ENCODE peak calls at places on chromosomes 1 and 21, in four cellular contexts. One of them, this sample, is unnamed. For H3K9me3, the result is how much of the 10 kb centered on the place peaks cover.

GRCh38 chr1:198167436-198167934 is 10.7 kb downstream of the NEK7 start:
- DNase-seq in thyroid gland: no peak
- DNase-seq in cardiac muscle cell: peak
- DNase-seq in GM23248: peak
- DNase-seq in this sample: no peak

GRCh38 chr1:245045087-245045881 is 109.5 kb upstream of the KIF26B start:
- DNase-seq in cardiac muscle cell: peak
- DNase-seq in GM23248: peak
- DNase-seq in thyroid gland: peak
- DNase-seq in this sample: peak

GRCh38 chr1:212595787-212596714 is 12.5 kb upstream of the ATF3 start:
- DNase-seq in GM23248: peak
- DNase-seq in thyroid gland: peak
- DNase-seq in cardiac muscle cell: no peak
- DNase-seq in this sample: peak

GRCh38 chr1:75725256-75725655 is 747 bp downstream of the ACADM start:
- DNase-seq in cardiac muscle cell: no peak
- DNase-seq in thyroid gland: no peak
- DNase-seq in GM23248: peak
- DNase-seq in this sample: no peak

GRCh38 chr1:202791102-202791747 is 17.0 kb downstream of the KDM5B start:
- DNase-seq in cardiac muscle cell: no peak
- DNase-seq in thyroid gland: no peak
- DNase-seq in GM23248: no peak
- DNase-seq in this sample: no peak

GRCh38 chr1:64933296-64934070 is 32.9 kb downstream of the JAK1 start:
- DNase-seq in GM23248: peak
- DNase-seq in thyroid gland: peak
- DNase-seq in cardiac muscle cell: no peak
- DNase-seq in this sample: no peak

GRCh38 chr1:64320899-64321624 is 117.6 kb downstream of the UBE2U start:
- DNase-seq in thyroid gland: no peak
- DNase-seq in cardiac muscle cell: peak
- DNase-seq in GM23248: no peak
- DNase-seq in this sample: no peak

GRCh38 chr1:177077006-177077405 is 87.5 kb downstream of the ASTN1 start:
- DNase-seq in cardiac muscle cell: no peak
- DNase-seq in thyroid gland: no peak
- DNase-seq in GM23248: no peak
- DNase-seq in this sample: no peak

GRCh38 chr1:15741183-15741850 is 982 bp upstream of the TMEM82 start:
- DNase-seq in cardiac muscle cell: peak
- DNase-seq in thyroid gland: peak
- DNase-seq in GM23248: peak
- DNase-seq in this sample: peak

GRCh38 chr1:56291374-56291841 is 288.0 kb downstream of the PLPP3 start:
- DNase-seq in thyroid gland: peak
- DNase-seq in GM23248: peak
- DNase-seq in cardiac muscle cell: no peak
- DNase-seq in this sample: peak

GRCh38 chr21:38815060-38815405 is 9.3 kb downstream of the ETS2 start:
- DNase-seq in thyroid gland: no peak
- DNase-seq in cardiac muscle cell: no peak
- DNase-seq in GM23248: peak
- DNase-seq in this sample: no peak

GRCh38 chr1:41365772-41366427 is 4.7 kb downstream of the FOXO6 start:
- DNase-seq in thyroid gland: peak
- DNase-seq in cardiac muscle cell: peak
- DNase-seq in GM23248: no peak
- DNase-seq in this sample: peak

GRCh38 chr1:205375816-205376545 is 19.3 kb upstream of the KLHDC8A start:
- DNase-seq in thyroid gland: peak
- DNase-seq in GM23248: peak
- DNase-seq in cardiac muscle cell: peak
- DNase-seq in this sample: peak

GRCh38 chr1:171280596-171280995 is 32.3 kb downstream of the FMO1 start:
- DNase-seq in GM23248: no peak
- DNase-seq in thyroid gland: no peak
- DNase-seq in cardiac muscle cell: no peak
- DNase-seq in this sample: no peak

GRCh38 chr1:207499573-207499972 is 3.6 kb downstream of the CR1 start:
- DNase-seq in thyroid gland: peak
- DNase-seq in GM23248: peak
- DNase-seq in cardiac muscle cell: peak
- DNase-seq in this sample: peak

GRCh38 chr1:40798366-40799310 is 15.1 kb downstream of the KCNQ4 start:
- DNase-seq in GM23248: no peak
- DNase-seq in cardiac muscle cell: no peak
- DNase-seq in thyroid gland: no peak
- DNase-seq in this sample: peak

GRCh38 chr1:4020411-4020810 is 120.3 kb upstream of the C1orf174 start:
- DNase-seq in GM23248: no peak
- DNase-seq in cardiac muscle cell: no peak
- DNase-seq in thyroid gland: no peak
- DNase-seq in this sample: no peak

GRCh38 chr1:159889821-159890252 is 10.1 kb downstream of the CFAP45 start:
- DNase-seq in cardiac muscle cell: no peak
- DNase-seq in GM23248: peak
- DNase-seq in thyroid gland: no peak
- DNase-seq in this sample: peak

GRCh38 chr1:27542463-27543273 is 52.7 kb upstream of the WASF2 start:
- DNase-seq in cardiac muscle cell: peak
- DNase-seq in thyroid gland: peak
- DNase-seq in GM23248: peak
- DNase-seq in this sample: peak

GRCh38 chr1:228022571-228023293 is 15.9 kb downstream of the WNT3A start:
- DNase-seq in cardiac muscle cell: no peak
- DNase-seq in GM23248: no peak
- DNase-seq in thyroid gland: no peak
- DNase-seq in this sample: no peak

GRCh38 chr1:17201201-17202021 is 3.5 kb upstream of the PADI1 start:
- DNase-seq in cardiac muscle cell: no peak
- DNase-seq in thyroid gland: no peak
- DNase-seq in GM23248: no peak
- DNase-seq in this sample: no peak

GRCh38 chr1:113924473-113924872 is 4.7 kb upstream of the HIPK1 start:
- DNase-seq in cardiac muscle cell: no peak
- DNase-seq in GM23248: no peak
- DNase-seq in thyroid gland: no peak
- DNase-seq in this sample: no peak

GRCh38 chr21:42578034-42578433 is 64.4 kb downstream of the SLC37A1 start:
- DNase-seq in cardiac muscle cell: no peak
- DNase-seq in GM23248: no peak
- DNase-seq in thyroid gland: no peak
- DNase-seq in this sample: no peak

GRCh38 chr1:212827831-212828278 is 19.6 kb downstream of the SPATA45 start:
- DNase-seq in thyroid gland: no peak
- DNase-seq in GM23248: no peak
- DNase-seq in cardiac muscle cell: no peak
- DNase-seq in this sample: no peak

GRCh38 chr1:4353090-4353856 is 301.1 kb upstream of the AJAP1 start:
- DNase-seq in cardiac muscle cell: no peak
- DNase-seq in thyroid gland: no peak
- DNase-seq in GM23248: no peak
- DNase-seq in this sample: no peak

GRCh38 chr1:222335586-222335985 is 212.3 kb downstream of the HHIPL2 start:
- DNase-seq in thyroid gland: no peak
- DNase-seq in cardiac muscle cell: no peak
- DNase-seq in GM23248: no peak
- DNase-seq in this sample: no peak

GRCh38 chr1:230812568-230812967 is 55.8 kb downstream of the C1orf198 start:
- DNase-seq in cardiac muscle cell: no peak
- DNase-seq in GM23248: no peak
- DNase-seq in thyroid gland: no peak
- DNase-seq in this sample: no peak

DNA sequence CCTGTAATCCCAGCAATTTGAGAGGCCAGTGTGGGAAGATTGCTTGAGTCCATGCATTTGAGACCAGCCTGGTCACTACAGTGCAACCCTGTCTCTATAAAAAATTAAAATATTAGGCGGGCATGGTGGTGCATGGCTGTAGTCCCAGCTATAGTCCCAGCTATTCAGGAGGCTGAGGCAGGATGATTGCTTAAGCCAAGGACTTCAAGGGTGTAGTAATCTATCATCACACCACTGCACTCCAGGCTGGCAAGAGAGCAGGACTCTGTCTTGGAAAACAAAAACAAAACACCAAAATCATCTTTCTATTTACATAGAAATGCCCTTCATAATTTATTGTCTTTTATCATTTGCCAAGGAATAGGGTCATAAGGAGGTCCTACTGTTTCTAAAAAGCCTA is 1274.1 kb upstream of the NCAM2 start:
- DNase-seq in thyroid gland: no peak
- DNase-seq in GM23248: no peak
- DNase-seq in cardiac muscle cell: no peak
- DNase-seq in this sample: no peak
- H3K9me3 ChIP-seq in thyroid gland: under half
- H3K9me3 ChIP-seq in GM23248: under half
- H3K9me3 ChIP-seq in cardiac muscle cell: under half
- H3K9me3 ChIP-seq in this sample: under half

GRCh38 chr1:2934642-2935081 is 86.6 kb upstream of the ACTRT2 start:
- DNase-seq in GM23248: no peak
- DNase-seq in thyroid gland: no peak
- DNase-seq in cardiac muscle cell: no peak
- DNase-seq in this sample: no peak
- H3K9me3 ChIP-seq in GM23248: under half
- H3K9me3 ChIP-seq in thyroid gland: under half
- H3K9me3 ChIP-seq in cardiac muscle cell: under half
- H3K9me3 ChIP-seq in this sample: under half

GRCh38 chr1:46768445-46768844 is 30.4 kb upstream of the CYP4B1 start:
- DNase-seq in thyroid gland: peak
- DNase-seq in GM23248: no peak
- DNase-seq in cardiac muscle cell: no peak
- DNase-seq in this sample: no peak
- H3K9me3 ChIP-seq in thyroid gland: under half
- H3K9me3 ChIP-seq in GM23248: under half
- H3K9me3 ChIP-seq in cardiac muscle cell: under half
- H3K9me3 ChIP-seq in this sample: under half

DNA sequence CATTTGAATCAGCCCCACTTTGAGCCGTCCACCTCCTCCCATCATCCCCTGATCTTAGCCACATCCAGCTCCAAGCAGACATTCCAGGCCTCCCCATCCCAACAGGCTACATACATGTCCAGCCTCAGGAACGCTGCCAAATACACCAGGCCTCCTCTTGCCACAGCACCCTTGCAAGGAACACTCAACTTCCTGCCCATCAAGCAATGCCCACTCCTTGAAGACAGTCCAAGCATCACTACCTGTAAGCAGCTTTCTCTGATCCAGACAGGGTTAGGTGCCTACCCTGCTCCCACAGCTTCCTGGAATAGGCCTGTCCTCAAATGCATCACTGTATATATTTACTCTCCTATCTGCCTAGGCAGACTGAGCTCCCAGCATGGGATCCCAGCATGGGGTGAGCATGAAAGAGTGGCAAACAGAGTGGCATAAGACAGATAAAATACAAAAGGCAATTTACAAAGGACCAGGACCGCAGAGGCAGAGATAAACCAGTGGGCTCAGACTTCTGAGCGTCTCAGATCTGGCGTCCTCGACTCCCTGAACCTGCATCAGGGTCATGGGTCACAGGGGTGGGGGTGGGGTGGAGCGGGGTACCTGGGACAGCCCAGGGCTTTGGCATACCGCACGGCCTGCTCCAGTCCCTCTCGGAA is 816 bp downstream of the HYI start:
- DNase-seq in thyroid gland: peak
- DNase-seq in GM23248: peak
- DNase-seq in cardiac muscle cell: peak
- DNase-seq in this sample: peak
- H3K9me3 ChIP-seq in thyroid gland: under half
- H3K9me3 ChIP-seq in GM23248: under half
- H3K9me3 ChIP-seq in cardiac muscle cell: under half
- H3K9me3 ChIP-seq in this sample: under half

DNA sequence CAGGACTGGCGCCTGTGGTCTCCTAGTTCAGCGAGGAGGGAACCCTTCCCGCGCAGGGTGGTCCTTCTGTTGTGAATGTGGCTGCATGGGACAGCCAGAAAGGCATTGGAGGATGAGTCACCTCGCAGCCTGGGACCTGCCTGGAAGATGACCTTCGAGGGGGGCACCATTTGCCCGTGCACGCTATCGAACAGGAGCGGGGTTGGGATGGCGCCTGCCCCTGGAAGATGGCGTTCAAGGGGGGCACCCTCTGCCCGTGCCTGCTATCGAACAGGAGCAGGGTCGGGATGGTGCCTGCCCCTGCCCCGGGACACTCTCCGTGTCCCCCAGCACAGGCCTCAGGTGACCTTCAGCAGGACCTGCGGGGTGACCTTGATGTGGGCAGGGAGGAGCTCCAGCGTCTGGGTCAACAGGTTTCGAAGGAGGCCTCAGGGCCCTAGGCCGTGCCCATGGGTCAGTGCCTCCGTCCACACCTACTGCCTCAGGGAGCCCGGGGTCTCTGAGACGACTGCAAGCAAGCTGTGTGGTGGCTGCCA is 1.7 kb upstream of the ACTRT2 start:
- DNase-seq in GM23248: no peak
- DNase-seq in thyroid gland: no peak
- DNase-seq in cardiac muscle cell: no peak
- DNase-seq in this sample: peak
- H3K9me3 ChIP-seq in GM23248: under half
- H3K9me3 ChIP-seq in thyroid gland: under half
- H3K9me3 ChIP-seq in cardiac muscle cell: under half
- H3K9me3 ChIP-seq in this sample: under half

DNA sequence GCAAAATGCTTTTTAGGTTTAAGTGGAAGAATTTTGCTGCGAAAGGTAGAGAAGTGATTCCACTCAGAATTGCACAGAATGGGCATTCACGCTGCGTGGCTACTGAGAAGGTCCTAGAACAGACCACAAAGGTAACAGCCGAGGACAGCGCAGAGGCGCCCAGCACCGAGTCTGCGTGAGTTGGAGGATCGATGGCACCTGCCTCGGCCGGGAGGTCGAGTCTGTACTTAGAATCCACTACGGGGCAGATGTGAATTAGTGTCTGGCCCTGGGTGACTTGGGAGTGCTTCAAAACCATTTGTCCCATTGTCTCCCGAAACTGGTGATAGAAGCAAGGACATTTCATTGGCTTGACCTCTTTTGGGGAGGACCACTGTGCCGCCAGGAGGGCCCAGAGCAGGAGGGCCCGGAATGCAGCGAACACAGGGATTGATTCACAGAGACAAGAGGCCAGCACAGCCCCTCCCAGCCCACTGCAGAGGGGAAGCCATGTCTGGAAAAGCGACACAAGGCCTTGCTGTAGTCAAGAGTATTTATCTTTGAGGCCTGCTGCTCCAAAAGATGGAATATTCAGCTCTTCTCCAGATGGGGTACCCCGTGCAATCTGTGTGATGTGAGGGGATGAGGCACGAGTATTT is 35.0 kb upstream of the TTC34 start:
- DNase-seq in cardiac muscle cell: no peak
- DNase-seq in thyroid gland: no peak
- DNase-seq in GM23248: no peak
- DNase-seq in this sample: no peak
- H3K9me3 ChIP-seq in cardiac muscle cell: under half
- H3K9me3 ChIP-seq in thyroid gland: under half
- H3K9me3 ChIP-seq in GM23248: under half
- H3K9me3 ChIP-seq in this sample: under half

GRCh38 chr1:30201015-30201414 is 522.4 kb downstream of the MATN1 start:
- DNase-seq in GM23248: no peak
- DNase-seq in cardiac muscle cell: no peak
- DNase-seq in thyroid gland: no peak
- DNase-seq in this sample: no peak
- H3K9me3 ChIP-seq in GM23248: under half
- H3K9me3 ChIP-seq in cardiac muscle cell: under half
- H3K9me3 ChIP-seq in thyroid gland: under half
- H3K9me3 ChIP-seq in this sample: under half